ENCODE peak calls at places on chromosomes 5 and 9, in eight cellular contexts. Z is activated gamma-delta T cell treated with Interleukin-2 at 50 U/mL for 16 hours; T is tibial artery; Y is AG04450; G is NCI-H1436; J is left lobe of liver; R is stimulated activated CD4-positive, alpha-beta T cell treated with anti-CD3 and anti-CD28 coated beads, TNF-alpha, amount 100 ng/mL, for 24 hours; E is AG09319. Q is an unnamed sample.

GRCh38 chr5:90747693-90748092 is 189.1 kb downstream of the ADGRV1 start:
- DNase-seq in Z (no peak), T (no peak), Y (no peak), G (peak), J (no peak), R (no peak), E (no peak), Q (no peak)

GRCh38 chr9:135516132-135516860 is 4.9 kb upstream of the LCN1 start:
- DNase-seq in Z (no peak), T (no peak), Y (no peak), G (no peak), J (peak), R (no peak), E (no peak), Q (no peak)

GRCh38 chr5:71483355-71483754 is 27.9 kb downstream of the BDP1 start:
- DNase-seq in Z (no peak), T (no peak), Y (peak), G (no peak), J (no peak), R (no peak), E (no peak), Q (no peak)

GRCh38 chr5:142840591-142840990 is 70.4 kb downstream of the ARHGAP26 start:
- DNase-seq in Z (no peak), T (no peak), Y (no peak), G (no peak), J (no peak), R (no peak), E (no peak), Q (no peak)

GRCh38 chr5:1487079-1487764 is 36.5 kb downstream of the LPCAT1 start:
- DNase-seq in Z (no peak), T (no peak), Y (no peak), G (no peak), J (no peak), R (no peak), E (no peak), Q (no peak)

GRCh38 chr9:130561056-130561455 is 18.3 kb upstream of the FUBP3 start:
- DNase-seq in Z (no peak), T (no peak), Y (no peak), G (peak), J (no peak), R (no peak), E (no peak), Q (no peak)

GRCh38 chr9:134689320-134690181 is 47.9 kb downstream of the COL5A1 start:
- DNase-seq in Z (no peak), T (peak), Y (peak), G (no peak), J (no peak), R (peak), E (peak), Q (peak)

GRCh38 chr9:81375461-81376100 is 313.8 kb downstream of the TLE1 start:
- DNase-seq in Z (no peak), T (no peak), Y (no peak), G (no peak), J (no peak), R (no peak), E (no peak), Q (no peak)

GRCh38 chr5:36301858-36302603 is at the start of gene RANBP3L:
- DNase-seq in Z (no peak), T (no peak), Y (no peak), G (no peak), J (peak), R (no peak), E (peak), Q (no peak)

Q was measured in ascending aorta.